ENCODE peak calls at places on chromosome 13, in seven cellular contexts. Q is suprapubic skin, U is H1, V is sigmoid colon, X is upper lobe of left lung, B is esophagus muscularis mucosa, F is A549. W is an unnamed sample.
A peak's percentile ranks its signal among the peaks of the same experiment; 100 is the strongest.

GRCh38 chr13:70203661-70204229 is 95.5 kb upstream of the KLHL1 start:
- DNase-seq in X (no peak), U (no peak), F (peak; percentile 12), V (no peak), B (no peak), Q (no peak), W (no peak)

GRCh38 chr13:55013051-55013450 is 1984.4 kb downstream of the OLFM4 start:
- DNase-seq in B (no peak), U (no peak), Q (no peak), X (no peak), V (no peak), F (no peak), W (no peak)

GRCh38 chr13:80313668-80314278 is 27.2 kb downstream of the SPRY2 start:
- DNase-seq in B (no peak), U (no peak), X (no peak), V (no peak), Q (no peak), F (peak; percentile 19), W (no peak)

GRCh38 chr13:24271611-24272451 is 37.5 kb upstream of the C1QTNF9 start:
- DNase-seq in F (no peak), X (peak; percentile 80), U (no peak), Q (no peak), V (peak; percentile 84), B (peak; percentile 92), W (peak; percentile 85)

GRCh38 chr13:98746968-98747367 is 5.5 kb downstream of the SLC15A1 start:
- DNase-seq in B (no peak), U (no peak), F (peak; percentile 37), X (no peak), Q (no peak), V (no peak), W (no peak)

GRCh38 chr13:30830638-30830965 is 75.5 kb upstream of the MEDAG start:
- DNase-seq in X (no peak), B (no peak), Q (no peak), V (no peak), F (no peak), U (no peak), W (no peak)

GRCh38 chr13:62185631-62186256 is 770.1 kb upstream of the PCDH20 start:
- DNase-seq in V (no peak), F (no peak), B (no peak), X (no peak), U (peak; percentile 15), Q (no peak), W (no peak)

GRCh38 chr13:28754698-28755545 is 36.2 kb upstream of the SLC46A3 start:
- DNase-seq in U (no peak), B (peak; percentile 55), X (peak; percentile 38), Q (no peak), V (no peak), F (peak; percentile 40), W (no peak)

GRCh38 chr13:80341771-80342271 is 895 bp upstream of the SPRY2 start:
- DNase-seq in B (no peak), V (peak; percentile 79), U (no peak), X (peak; percentile 71), Q (peak; percentile 68), F (peak; percentile 54), W (peak; percentile 57)

GRCh38 chr13:30112602-30113435 is 194.5 kb downstream of the KATNAL1 start:
- DNase-seq in Q (peak; percentile 91), V (peak; percentile 93), U (peak; percentile 43), B (no peak), X (peak; percentile 78), F (peak; percentile 79), W (peak; percentile 82)

GRCh38 chr13:59531571-59532091 is 632.1 kb downstream of the DIAPH3 start:
- DNase-seq in U (no peak), B (no peak), V (peak; percentile 88), X (peak; percentile 62), Q (peak; percentile 80), F (peak; percentile 11), W (peak; percentile 55)

GRCh38 chr13:51981355-51981754 is 29.9 kb downstream of the ATP7B start:
- DNase-seq in Q (no peak), X (no peak), B (no peak), F (no peak), U (no peak), V (no peak), W (no peak)

GRCh38 chr13:34733720-34734119 is 208.3 kb upstream of the NBEA start:
- DNase-seq in U (no peak), V (no peak), B (no peak), Q (no peak), F (no peak), X (no peak), W (no peak)

GRCh38 chr13:46178821-46179220 is 3.2 kb downstream of the LCP1 start:
- DNase-seq in Q (no peak), V (no peak), B (no peak), X (no peak), U (no peak), F (no peak), W (no peak)

GRCh38 chr13:29490561-29490960 is 104.9 kb downstream of the SLC7A1 start:
- DNase-seq in Q (no peak), F (no peak), U (no peak), B (no peak), X (no peak), V (no peak), W (peak; percentile 8)

GRCh38 chr13:98632971-98633370 is 56.1 kb upstream of the STK24 start:
- DNase-seq in B (no peak), Q (no peak), U (no peak), X (no peak), F (no peak), V (no peak), W (no peak)

GRCh38 chr13:92463134-92463533 is 763.5 kb upstream of the GPC6 start:
- DNase-seq in U (no peak), V (no peak), Q (no peak), F (no peak), B (no peak), X (no peak), W (no peak)

GRCh38 chr13:45321230-45321629 is 19.8 kb downstream of the TPT1 start:
- DNase-seq in B (no peak), Q (no peak), X (no peak), U (no peak), F (no peak), V (no peak), W (no peak)

GRCh38 chr13:66660013-66660804 is 569.9 kb downstream of the PCDH9 start:
- DNase-seq in F (peak; percentile 61), Q (no peak), B (no peak), X (no peak), U (no peak), V (no peak), W (no peak)

GRCh38 chr13:105220063-105220462 is 1315.4 kb downstream of the EFNB2 start:
- DNase-seq in U (no peak), V (no peak), Q (no peak), F (no peak), B (no peak), X (no peak), W (no peak)

GRCh38 chr13:38686635-38687245 is at the start of gene FREM2:
- DNase-seq in V (peak; percentile 68), Q (no peak), U (peak; percentile 91), B (no peak), X (peak; percentile 85), F (peak; percentile 23), W (peak; percentile 63)

GRCh38 chr13:79281335-79281734 is 124.7 kb downstream of the RBM26 start:
- DNase-seq in B (no peak), X (no peak), F (no peak), V (no peak), U (peak; percentile 73), Q (no peak), W (no peak)

GRCh38 chr13:31192306-31192705 is 7.5 kb upstream of the B3GLCT start:
- DNase-seq in F (no peak), B (no peak), V (no peak), Q (no peak), X (no peak), U (no peak), W (no peak)

GRCh38 chr13:44249439-44249838 is 124.2 kb upstream of the SERP2 start:
- DNase-seq in B (no peak), V (peak; percentile 91), Q (peak; percentile 66), X (no peak), F (no peak), U (no peak), W (peak; percentile 57)

GRCh38 chr13:43730642-43731041 is 56.1 kb downstream of the ENOX1 start:
- DNase-seq in V (peak; percentile 84), B (no peak), F (no peak), Q (no peak), X (no peak), U (no peak), W (no peak)

GRCh38 chr13:76619631-76620030 is 266.6 kb downstream of the KCTD12 start:
- DNase-seq in F (no peak), V (no peak), B (no peak), U (no peak), X (no peak), Q (no peak), W (no peak)

GRCh38 chr13:94662274-94662945 is 49.9 kb downstream of the SOX21 start:
- DNase-seq in U (no peak), F (no peak), Q (no peak), V (no peak), X (no peak), B (no peak), W (no peak)
- TF ChIP-seq EP300 in U (no peak), F (no peak), Q (no peak), V (no peak), X (no peak), B (no peak), W (no peak)

GRCh38 chr13:50936681-50937080 is 27.1 kb downstream of the RNASEH2B start:
- DNase-seq in Q (no peak), B (no peak), V (no peak), U (no peak), X (no peak), F (no peak), W (no peak)
- H3K4me1 ChIP-seq in Q (no peaks in the 10 kb centered on the region), B (no peaks in the 10 kb centered on the region), V (no peaks in the 10 kb centered on the region), U (no peaks in the 10 kb centered on the region), X (no peaks in the 10 kb centered on the region), F (no peaks in the 10 kb centered on the region), W (no peaks in the 10 kb centered on the region)

DNA sequence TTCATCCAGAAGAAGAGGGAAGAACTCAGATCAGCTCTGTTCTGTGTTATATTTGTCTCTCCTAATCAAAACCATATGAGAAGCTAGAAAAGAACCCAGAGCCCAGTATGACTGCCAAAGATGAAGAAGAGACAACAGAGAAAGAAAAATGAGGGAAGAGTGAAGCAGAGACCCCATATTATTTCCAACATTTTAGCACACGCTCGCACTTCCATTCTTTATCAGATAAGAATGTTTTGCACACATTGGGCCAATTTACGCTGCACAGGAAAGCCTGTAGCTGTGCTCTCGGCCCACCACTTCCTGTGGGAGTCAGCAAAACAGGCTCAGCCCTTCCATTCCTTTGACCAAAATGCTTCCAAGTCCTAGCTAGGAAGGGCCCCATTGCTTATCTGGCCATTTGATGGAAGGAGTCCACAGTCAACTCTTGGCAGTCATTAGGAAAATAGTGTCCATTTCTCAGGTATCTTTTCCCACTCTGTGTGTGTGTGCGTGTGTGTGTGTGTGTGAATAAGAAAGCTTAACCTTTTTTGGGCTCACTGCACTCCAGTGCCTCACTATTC is 237.3 kb downstream of the COG6 start:
- DNase-seq in F (no peak), Q (no peak), B (no peak), U (no peak), V (no peak), X (no peak), W (no peak)
- H3K4me3 ChIP-seq in F (no peak overlapping the region), Q (no peak overlapping the region), B (no peak overlapping the region), U (no peak overlapping the region), V (no peak overlapping the region), X (no peak overlapping the region), W (no peak overlapping the region)

GRCh38 chr13:48975101-48975925 is at the start of gene FNDC3A:
- DNase-seq in Q (peak; percentile 81), V (peak; percentile 76), X (peak; percentile 67), B (peak; percentile 93), U (no peak), F (peak; percentile 68), W (peak; percentile 71)
- TF ChIP-seq EP300 in Q (no peak), V (no peak), X (no peak), B (no peak), U (no peak), F (no peak), W (no peak)

GRCh38 chr13:110309661-110310524 is 2.8 kb downstream of the COL4A2 start:
- DNase-seq in U (no peak), B (no peak), Q (no peak), F (no peak), X (no peak), V (peak; percentile 66), W (no peak)
- H3K4me1 ChIP-seq in U (peaks cover 5% of the 10 kb centered on the region), B (peaks cover 56% of the 10 kb centered on the region), Q (peaks cover 40% of the 10 kb centered on the region), F (peaks cover 52% of the 10 kb centered on the region), X (peaks cover 31% of the 10 kb centered on the region), V (peaks cover 61% of the 10 kb centered on the region), W (peaks cover 28% of the 10 kb centered on the region)

W was measured in ovary.